ENCODE peak calls at places on chromosome 14, in eight cellular contexts. One of them, this sample, is unnamed.

GRCh38 chr14:75343914-75344313 is 65.3 kb downstream of the FOS start:
- DNase-seq in heart left ventricle: no peak
- DNase-seq in brain microvascular endothelial cell: peak
- DNase-seq in left ventricle myocardium inferior: no peak
- DNase-seq in K562: no peak
- DNase-seq in WTC11: no peak
- DNase-seq in bronchial epithelial cell: no peak
- DNase-seq in type B pancreatic cell: no peak
- DNase-seq in this sample: no peak

GRCh38 chr14:92728781-92729364 is 19.6 kb downstream of the LGMN start:
- DNase-seq in heart left ventricle: no peak
- DNase-seq in brain microvascular endothelial cell: peak
- DNase-seq in left ventricle myocardium inferior: no peak
- DNase-seq in K562: no peak
- DNase-seq in WTC11: no peak
- DNase-seq in bronchial epithelial cell: peak
- DNase-seq in type B pancreatic cell: no peak
- DNase-seq in this sample: peak

GRCh38 chr14:20684662-20685456 is 499 bp downstream of the RNASE4 start:
- DNase-seq in heart left ventricle: no peak
- DNase-seq in brain microvascular endothelial cell: peak
- DNase-seq in left ventricle myocardium inferior: no peak
- DNase-seq in K562: no peak
- DNase-seq in WTC11: peak
- DNase-seq in bronchial epithelial cell: peak
- DNase-seq in type B pancreatic cell: no peak
- DNase-seq in this sample: no peak

GRCh38 chr14:106277503-106277902 is 751.1 kb downstream of the TMEM121 start:
- DNase-seq in heart left ventricle: no peak
- DNase-seq in brain microvascular endothelial cell: no peak
- DNase-seq in left ventricle myocardium inferior: no peak
- DNase-seq in K562: peak
- DNase-seq in WTC11: no peak
- DNase-seq in bronchial epithelial cell: no peak
- DNase-seq in type B pancreatic cell: no peak
- DNase-seq in this sample: peak

GRCh38 chr14:100098171-100098570 is 32.9 kb downstream of the EVL start:
- DNase-seq in heart left ventricle: no peak
- DNase-seq in brain microvascular endothelial cell: no peak
- DNase-seq in left ventricle myocardium inferior: no peak
- DNase-seq in K562: no peak
- DNase-seq in WTC11: no peak
- DNase-seq in bronchial epithelial cell: no peak
- DNase-seq in type B pancreatic cell: no peak
- DNase-seq in this sample: no peak

GRCh38 chr14:101962503-101962874 is 1.9 kb upstream of the DYNC1H1 start:
- DNase-seq in heart left ventricle: peak
- DNase-seq in brain microvascular endothelial cell: peak
- DNase-seq in left ventricle myocardium inferior: peak
- DNase-seq in K562: peak
- DNase-seq in WTC11: no peak
- DNase-seq in bronchial epithelial cell: peak
- DNase-seq in type B pancreatic cell: no peak
- DNase-seq in this sample: peak

GRCh38 chr14:103551338-103551762 is 11.1 kb downstream of the BAG5 start:
- DNase-seq in heart left ventricle: peak
- DNase-seq in brain microvascular endothelial cell: no peak
- DNase-seq in left ventricle myocardium inferior: peak
- DNase-seq in K562: no peak
- DNase-seq in WTC11: no peak
- DNase-seq in bronchial epithelial cell: no peak
- DNase-seq in type B pancreatic cell: no peak
- DNase-seq in this sample: no peak

GRCh38 chr14:45258073-45258472 is 5.1 kb upstream of the MIS18BP1 start:
- DNase-seq in heart left ventricle: no peak
- DNase-seq in brain microvascular endothelial cell: no peak
- DNase-seq in left ventricle myocardium inferior: no peak
- DNase-seq in K562: no peak
- DNase-seq in WTC11: no peak
- DNase-seq in bronchial epithelial cell: no peak
- DNase-seq in type B pancreatic cell: no peak
- DNase-seq in this sample: no peak

GRCh38 chr14:22545842-22546721 is 42.9 kb downstream of the DAD1 start:
- DNase-seq in heart left ventricle: no peak
- DNase-seq in brain microvascular endothelial cell: peak
- DNase-seq in left ventricle myocardium inferior: no peak
- DNase-seq in K562: no peak
- DNase-seq in WTC11: no peak
- DNase-seq in bronchial epithelial cell: peak
- DNase-seq in type B pancreatic cell: no peak
- DNase-seq in this sample: no peak

GRCh38 chr14:96098309-96098998 is 59.3 kb downstream of the C14orf132 start:
- DNase-seq in heart left ventricle: no peak
- DNase-seq in brain microvascular endothelial cell: no peak
- DNase-seq in left ventricle myocardium inferior: no peak
- DNase-seq in K562: peak
- DNase-seq in WTC11: peak
- DNase-seq in bronchial epithelial cell: peak
- DNase-seq in type B pancreatic cell: no peak
- DNase-seq in this sample: peak

GRCh38 chr14:69670093-69670492 is 58.7 kb downstream of the SUSD6 start:
- DNase-seq in heart left ventricle: no peak
- DNase-seq in brain microvascular endothelial cell: no peak
- DNase-seq in left ventricle myocardium inferior: no peak
- DNase-seq in K562: no peak
- DNase-seq in WTC11: no peak
- DNase-seq in bronchial epithelial cell: no peak
- DNase-seq in type B pancreatic cell: no peak
- DNase-seq in this sample: no peak

GRCh38 chr14:39376671-39377403 is 55.4 kb downstream of the FBXO33 start:
- DNase-seq in heart left ventricle: no peak
- DNase-seq in brain microvascular endothelial cell: no peak
- DNase-seq in left ventricle myocardium inferior: no peak
- DNase-seq in K562: no peak
- DNase-seq in WTC11: no peak
- DNase-seq in bronchial epithelial cell: no peak
- DNase-seq in type B pancreatic cell: no peak
- DNase-seq in this sample: no peak

GRCh38 chr14:22979748-22980392 is 2.5 kb downstream of the AJUBA start:
- DNase-seq in heart left ventricle: no peak
- DNase-seq in brain microvascular endothelial cell: no peak
- DNase-seq in left ventricle myocardium inferior: no peak
- DNase-seq in K562: no peak
- DNase-seq in WTC11: no peak
- DNase-seq in bronchial epithelial cell: peak
- DNase-seq in type B pancreatic cell: no peak
- DNase-seq in this sample: no peak

GRCh38 chr14:91237219-91237618 is 7.3 kb downstream of the GPR68 start:
- DNase-seq in heart left ventricle: no peak
- DNase-seq in brain microvascular endothelial cell: peak
- DNase-seq in left ventricle myocardium inferior: no peak
- DNase-seq in K562: no peak
- DNase-seq in WTC11: no peak
- DNase-seq in bronchial epithelial cell: peak
- DNase-seq in type B pancreatic cell: no peak
- DNase-seq in this sample: no peak

GRCh38 chr14:65290830-65291229 is 121.7 kb upstream of the FUT8 start:
- DNase-seq in heart left ventricle: no peak
- DNase-seq in brain microvascular endothelial cell: peak
- DNase-seq in left ventricle myocardium inferior: no peak
- DNase-seq in K562: no peak
- DNase-seq in WTC11: no peak
- DNase-seq in bronchial epithelial cell: peak
- DNase-seq in type B pancreatic cell: no peak
- DNase-seq in this sample: peak

GRCh38 chr14:35878272-35879140 is 52.4 kb downstream of the BRMS1L start:
- DNase-seq in heart left ventricle: peak
- DNase-seq in brain microvascular endothelial cell: peak
- DNase-seq in left ventricle myocardium inferior: no peak
- DNase-seq in K562: no peak
- DNase-seq in WTC11: no peak
- DNase-seq in bronchial epithelial cell: peak
- DNase-seq in type B pancreatic cell: no peak
- DNase-seq in this sample: peak

GRCh38 chr14:74480051-74480450 is 13.1 kb downstream of the NPC2 start:
- DNase-seq in heart left ventricle: no peak
- DNase-seq in brain microvascular endothelial cell: no peak
- DNase-seq in left ventricle myocardium inferior: no peak
- DNase-seq in K562: no peak
- DNase-seq in WTC11: no peak
- DNase-seq in bronchial epithelial cell: no peak
- DNase-seq in type B pancreatic cell: no peak
- DNase-seq in this sample: no peak

GRCh38 chr14:73887704-73888459 is 1.2 kb downstream of the ZNF410 start:
- DNase-seq in heart left ventricle: no peak
- DNase-seq in brain microvascular endothelial cell: no peak
- DNase-seq in left ventricle myocardium inferior: no peak
- DNase-seq in K562: no peak
- DNase-seq in WTC11: no peak
- DNase-seq in bronchial epithelial cell: peak
- DNase-seq in type B pancreatic cell: no peak
- DNase-seq in this sample: no peak

GRCh38 chr14:68865542-68865941 is 72.7 kb upstream of the ZFP36L1 start:
- DNase-seq in heart left ventricle: no peak
- DNase-seq in brain microvascular endothelial cell: no peak
- DNase-seq in left ventricle myocardium inferior: no peak
- DNase-seq in K562: no peak
- DNase-seq in WTC11: no peak
- DNase-seq in bronchial epithelial cell: no peak
- DNase-seq in type B pancreatic cell: no peak
- DNase-seq in this sample: no peak

GRCh38 chr14:49550284-49551184 is 35.6 kb downstream of the RPS29 start:
- DNase-seq in heart left ventricle: no peak
- DNase-seq in brain microvascular endothelial cell: no peak
- DNase-seq in left ventricle myocardium inferior: no peak
- DNase-seq in K562: no peak
- DNase-seq in WTC11: no peak
- DNase-seq in bronchial epithelial cell: peak
- DNase-seq in type B pancreatic cell: no peak
- DNase-seq in this sample: no peak
- TF ChIP-seq CTCF in heart left ventricle: peak
- TF ChIP-seq CTCF in brain microvascular endothelial cell: peak
- TF ChIP-seq CTCF in left ventricle myocardium inferior: no peak
- TF ChIP-seq CTCF in K562: peak
- TF ChIP-seq CTCF in WTC11: no peak
- TF ChIP-seq CTCF in bronchial epithelial cell: peak
- TF ChIP-seq CTCF in type B pancreatic cell: peak
- TF ChIP-seq CTCF in this sample: no peak

GRCh38 chr14:77375973-77376372 is 921 bp downstream of the TMED8 start:
- DNase-seq in heart left ventricle: no peak
- DNase-seq in brain microvascular endothelial cell: no peak
- DNase-seq in left ventricle myocardium inferior: no peak
- DNase-seq in K562: no peak
- DNase-seq in WTC11: no peak
- DNase-seq in bronchial epithelial cell: no peak
- DNase-seq in type B pancreatic cell: no peak
- DNase-seq in this sample: no peak

GRCh38 chr14:77376380-77376770 is 519 bp downstream of the TMED8 start:
- DNase-seq in heart left ventricle: peak
- DNase-seq in brain microvascular endothelial cell: peak
- DNase-seq in left ventricle myocardium inferior: peak
- DNase-seq in K562: peak
- DNase-seq in WTC11: peak
- DNase-seq in bronchial epithelial cell: peak
- DNase-seq in type B pancreatic cell: no peak
- DNase-seq in this sample: peak

GRCh38 chr14:77377502-77377844 is 294 bp downstream of the SAMD15 start:
- DNase-seq in heart left ventricle: no peak
- DNase-seq in brain microvascular endothelial cell: no peak
- DNase-seq in left ventricle myocardium inferior: no peak
- DNase-seq in K562: no peak
- DNase-seq in WTC11: no peak
- DNase-seq in bronchial epithelial cell: no peak
- DNase-seq in type B pancreatic cell: no peak
- DNase-seq in this sample: no peak

GRCh38 chr14:77375164-77375950 is 1.5 kb downstream of the TMED8 start:
- DNase-seq in heart left ventricle: no peak
- DNase-seq in brain microvascular endothelial cell: no peak
- DNase-seq in left ventricle myocardium inferior: no peak
- DNase-seq in K562: no peak
- DNase-seq in WTC11: no peak
- DNase-seq in bronchial epithelial cell: no peak
- DNase-seq in type B pancreatic cell: no peak
- DNase-seq in this sample: no peak

GRCh38 chr14:77376771-77377501 is at the start of the genes SAMD15 and TMED8:
- DNase-seq in heart left ventricle: peak
- DNase-seq in brain microvascular endothelial cell: peak
- DNase-seq in left ventricle myocardium inferior: peak
- DNase-seq in K562: peak
- DNase-seq in WTC11: peak
- DNase-seq in bronchial epithelial cell: peak
- DNase-seq in type B pancreatic cell: peak
- DNase-seq in this sample: peak
- TF ChIP-seq CTCF in heart left ventricle: peak
- TF ChIP-seq CTCF in brain microvascular endothelial cell: peak
- TF ChIP-seq CTCF in left ventricle myocardium inferior: peak
- TF ChIP-seq CTCF in K562: peak
- TF ChIP-seq CTCF in WTC11: no peak
- TF ChIP-seq CTCF in bronchial epithelial cell: peak
- TF ChIP-seq CTCF in type B pancreatic cell: peak
- TF ChIP-seq CTCF in this sample: no peak

DNA sequence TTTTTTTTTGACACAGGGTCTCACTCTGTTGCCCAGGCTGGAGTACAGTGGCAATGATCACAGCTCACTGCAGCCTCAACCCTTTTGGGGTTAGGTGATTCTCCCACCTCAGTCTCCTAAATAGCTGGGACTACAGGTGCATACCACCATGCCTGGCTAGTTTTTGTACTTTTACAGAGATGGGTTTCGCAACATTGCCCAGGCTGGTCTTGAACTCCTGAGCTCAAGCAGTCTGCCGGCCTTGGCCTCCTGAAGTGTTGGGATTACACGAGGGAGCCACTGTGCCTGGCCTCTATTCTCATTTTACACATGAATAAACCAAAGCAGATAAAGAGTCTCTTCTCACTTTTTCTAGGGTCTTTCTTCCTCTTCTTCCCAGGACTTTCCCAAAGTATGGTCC is 3.2 kb downstream of the TOMM20L start:
- DNase-seq in heart left ventricle: no peak
- DNase-seq in brain microvascular endothelial cell: no peak
- DNase-seq in left ventricle myocardium inferior: no peak
- DNase-seq in K562: no peak
- DNase-seq in WTC11: no peak
- DNase-seq in bronchial epithelial cell: no peak
- DNase-seq in type B pancreatic cell: no peak
- DNase-seq in this sample: no peak
- TF ChIP-seq CTCF in heart left ventricle: no peak
- TF ChIP-seq CTCF in brain microvascular endothelial cell: no peak
- TF ChIP-seq CTCF in left ventricle myocardium inferior: no peak
- TF ChIP-seq CTCF in K562: no peak
- TF ChIP-seq CTCF in WTC11: no peak
- TF ChIP-seq CTCF in bronchial epithelial cell: no peak
- TF ChIP-seq CTCF in type B pancreatic cell: no peak
- TF ChIP-seq CTCF in this sample: no peak

DNA sequence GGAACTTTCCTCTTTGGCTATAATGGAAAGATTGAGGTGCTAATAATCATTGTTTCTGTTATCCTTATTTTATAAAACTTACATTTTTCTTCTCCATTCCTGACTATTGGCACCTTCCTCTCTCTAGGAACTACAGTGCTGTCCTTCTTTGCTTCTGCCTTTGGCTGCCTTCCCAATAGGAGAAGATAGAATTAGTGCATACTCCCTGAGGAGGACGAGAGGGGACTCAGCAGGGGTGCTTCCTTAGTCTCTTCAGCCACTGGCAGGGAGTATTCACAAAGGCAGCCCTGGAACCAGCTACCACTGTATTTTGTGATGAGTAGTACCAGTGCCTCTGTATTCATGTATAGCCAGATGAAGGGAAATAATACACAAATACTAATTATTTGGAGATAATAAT is 208.5 kb downstream of the FOXG1 start:
- DNase-seq in heart left ventricle: no peak
- DNase-seq in brain microvascular endothelial cell: no peak
- DNase-seq in left ventricle myocardium inferior: no peak
- DNase-seq in K562: no peak
- DNase-seq in WTC11: peak
- DNase-seq in bronchial epithelial cell: no peak
- DNase-seq in type B pancreatic cell: no peak
- DNase-seq in this sample: no peak
- TF ChIP-seq CTCF in heart left ventricle: no peak
- TF ChIP-seq CTCF in brain microvascular endothelial cell: no peak
- TF ChIP-seq CTCF in left ventricle myocardium inferior: no peak
- TF ChIP-seq CTCF in K562: no peak
- TF ChIP-seq CTCF in WTC11: no peak
- TF ChIP-seq CTCF in bronchial epithelial cell: no peak
- TF ChIP-seq CTCF in type B pancreatic cell: no peak
- TF ChIP-seq CTCF in this sample: no peak

This sample was measured in Calu3.